ENCODE peak calls at places on chromosomes 3 and 15, in ten cellular contexts. Z, M, F, L, U, R, N, I, C and E are unnamed samples.

GRCh38 chr3:77038468-77038927 is 1.4 kb upstream of the ROBO2 start:
- DNase-seq in M (peak; percentile 78), R (peak; percentile 70), C (peak; percentile 61), L (no peak), N (no peak), F (peak; percentile 69), I (peak; percentile 73), Z (peak; percentile 53), U (peak; percentile 59), E (peak; percentile 85)

GRCh38 chr15:68794307-68794706 is 26.4 kb downstream of the ANP32A start:
- DNase-seq in Z (no peak), U (no peak), C (no peak), R (no peak), N (no peak), F (no peak), L (no peak), M (no peak), I (no peak), E (no peak)

GRCh38 chr3:101036676-101037075 is 43.5 kb upstream of the ABI3BP start:
- DNase-seq in R (peak; percentile 29), U (no peak), L (no peak), M (no peak), Z (no peak), F (peak; percentile 44), N (no peak), C (no peak), I (no peak), E (no peak)

GRCh38 chr3:145953316-145953715 is 207.7 kb downstream of the PLOD2 start:
- DNase-seq in N (no peak), F (peak; percentile 70), M (no peak), U (no peak), Z (no peak), C (no peak), I (no peak), L (no peak), R (peak; percentile 86), E (no peak)

GRCh38 chr3:82643948-82644347 is 882.5 kb upstream of the GBE1 start:
- DNase-seq in Z (no peak), U (no peak), F (no peak), M (no peak), R (peak; percentile 2), L (no peak), C (no peak), I (no peak), N (no peak), E (peak; percentile 52)

GRCh38 chr3:100777271-100777670 is 68.0 kb downstream of the TFG start:
- DNase-seq in U (no peak), N (no peak), R (peak; percentile 65), F (no peak), Z (no peak), M (no peak), L (no peak), C (no peak), I (no peak), E (no peak)

GRCh38 chr3:189824629-189825312 is 193.6 kb downstream of the TP63 start:
- DNase-seq in F (peak; percentile 95), U (no peak), R (peak; percentile 95), C (no peak), L (no peak), Z (no peak), I (no peak), M (peak; percentile 30), N (no peak), E (no peak)

GRCh38 chr3:130971208-130971607 is 55.4 kb downstream of the ASTE1 start:
- DNase-seq in I (no peak), F (no peak), C (no peak), U (no peak), R (peak; percentile 41), Z (no peak), L (no peak), M (no peak), N (no peak), E (no peak)

GRCh38 chr15:79136434-79137046 is 46.0 kb upstream of the RASGRF1 start:
- DNase-seq in M (no peak), U (no peak), C (no peak), N (no peak), F (no peak), Z (no peak), L (no peak), I (no peak), R (no peak), E (peak; percentile 56)

GRCh38 chr3:34683851-34684250 is 885.4 kb downstream of the PDCD6IP start:
- DNase-seq in U (peak; percentile 52), C (peak; percentile 10), L (no peak), N (no peak), Z (peak; percentile 81), F (peak; percentile 28), R (peak; percentile 16), M (no peak), I (peak; percentile 43), E (peak; percentile 65)

GRCh38 chr3:8723612-8724011 is 10.0 kb upstream of the CAV3 start:
- DNase-seq in R (no peak), M (no peak), I (no peak), L (no peak), Z (no peak), N (no peak), C (no peak), F (no peak), U (no peak), E (peak; percentile 45)

GRCh38 chr15:26260517-26261133 is 397.5 kb upstream of the ATP10A start:
- DNase-seq in M (no peak), C (no peak), Z (no peak), F (no peak), I (peak; percentile 3), U (no peak), N (no peak), R (no peak), L (no peak), E (peak; percentile 82)

GRCh38 chr3:21835266-21835665 is 84.3 kb upstream of the ZNF385D start:
- DNase-seq in M (no peak), R (peak; percentile 11), I (no peak), C (no peak), N (no peak), L (no peak), F (no peak), Z (no peak), U (no peak), E (no peak)

GRCh38 chr15:67463488-67463887 is 57.4 kb upstream of the C15orf61 start:
- DNase-seq in F (no peak), N (no peak), R (no peak), C (no peak), I (no peak), U (no peak), M (no peak), Z (no peak), L (no peak), E (no peak)

GRCh38 chr15:98649621-98649995 is 1.3 kb downstream of the IGF1R start:
- DNase-seq in I (peak; percentile 34), Z (peak; percentile 73), R (no peak), C (peak; percentile 52), N (peak; percentile 27), U (peak; percentile 66), M (no peak), F (peak; percentile 44), L (no peak), E (no peak)

GRCh38 chr3:64859625-64860590 is 172.1 kb upstream of the ADAMTS9 start:
- DNase-seq in R (peak; percentile 78), I (no peak), Z (no peak), C (no peak), F (peak; percentile 74), L (no peak), U (no peak), N (no peak), M (peak; percentile 59), E (no peak)